ENCODE peak calls at places on chromosomes 16 and 17, in four cellular contexts. B is AG04450, L is kidney epithelial cell, S is tibial artery. F is an unnamed sample.

GRCh38 chr17:21186399-21187187 is 27.4 kb downstream of the TMEM11 start:
- DNase-seq in L (no peak), S (no peak), B (no peak), F (no peak)

GRCh38 chr17:8857919-8858318 is 9.6 kb downstream of the PIK3R6 start:
- DNase-seq in L (peak), S (no peak), B (no peak), F (peak)

GRCh38 chr16:50553182-50553710 is 5.0 kb downstream of the NKD1 start:
- DNase-seq in B (no peak), S (no peak), L (no peak), F (no peak)

GRCh38 chr17:82442643-82443464 is 7.7 kb downstream of the CYBC1 start:
- DNase-seq in S (no peak), L (no peak), B (no peak), F (no peak)

GRCh38 chr17:77602062-77602746 is 356.3 kb upstream of the TNRC6C start:
- DNase-seq in L (no peak), B (no peak), S (peak), F (peak)

GRCh38 chr16:59633996-59634579 is 900.0 kb upstream of the GOT2 start:
- DNase-seq in S (no peak), B (peak), L (no peak), F (peak)

GRCh38 chr16:79146-80054 is 1.4 kb downstream of the MPG start:
- DNase-seq in S (no peak), L (no peak), B (no peak), F (no peak)

GRCh38 chr16:52572656-52573055 is 25.7 kb upstream of the TOX3 start:
- DNase-seq in S (no peak), B (no peak), L (no peak), F (no peak)

GRCh38 chr17:64200080-64201042 is 62.7 kb downstream of the TEX2 start:
- DNase-seq in S (no peak), B (no peak), L (no peak), F (no peak)

GRCh38 chr17:48567209-48567608 is 10.9 kb downstream of the HOXB4 start:
- DNase-seq in S (no peak), L (no peak), B (no peak), F (no peak)

GRCh38 chr17:2416010-2416734 is 15.3 kb upstream of the MNT start:
- DNase-seq in S (peak), B (no peak), L (no peak), F (peak)

GRCh38 chr17:1422907-1423306 is 22.9 kb upstream of the YWHAE start:
- DNase-seq in S (peak), L (peak), B (peak), F (peak)

GRCh38 chr16:78278047-78278446 is 178.6 kb downstream of the WWOX start:
- DNase-seq in S (no peak), B (no peak), L (no peak), F (no peak)

GRCh38 chr17:76131692-76132573 is 9.1 kb downstream of the FOXJ1 start:
- DNase-seq in B (no peak), L (no peak), S (no peak), F (no peak)

GRCh38 chr17:29012535-29012934 is 6.7 kb upstream of the SEZ6 start:
- DNase-seq in L (no peak), B (no peak), S (no peak), F (no peak)

GRCh38 chr16:4366016-4366415 is 5.6 kb upstream of the VASN start:
- DNase-seq in L (no peak), B (no peak), S (no peak), F (no peak)

GRCh38 chr17:64773836-64774761 is 112.0 kb upstream of the SMURF2 start:
- DNase-seq in S (no peak), B (peak), L (no peak), F (peak)

GRCh38 chr17:74759941-74760340 is 11.5 kb downstream of the NHERF1 start:
- DNase-seq in S (no peak), L (no peak), B (no peak), F (no peak)

GRCh38 chr17:34620458-34620857 is 41.1 kb downstream of the TMEM132E start:
- DNase-seq in S (no peak), L (no peak), B (no peak), F (no peak)

GRCh38 chr17:37490022-37490587 is 414 bp downstream of the DUSP14 start:
- DNase-seq in L (no peak), B (no peak), S (peak), F (no peak)

GRCh38 chr17:48734328-48735056 is 5.9 kb upstream of the HOXB13 start:
- DNase-seq in S (no peak), B (no peak), L (no peak), F (no peak)

DNA sequence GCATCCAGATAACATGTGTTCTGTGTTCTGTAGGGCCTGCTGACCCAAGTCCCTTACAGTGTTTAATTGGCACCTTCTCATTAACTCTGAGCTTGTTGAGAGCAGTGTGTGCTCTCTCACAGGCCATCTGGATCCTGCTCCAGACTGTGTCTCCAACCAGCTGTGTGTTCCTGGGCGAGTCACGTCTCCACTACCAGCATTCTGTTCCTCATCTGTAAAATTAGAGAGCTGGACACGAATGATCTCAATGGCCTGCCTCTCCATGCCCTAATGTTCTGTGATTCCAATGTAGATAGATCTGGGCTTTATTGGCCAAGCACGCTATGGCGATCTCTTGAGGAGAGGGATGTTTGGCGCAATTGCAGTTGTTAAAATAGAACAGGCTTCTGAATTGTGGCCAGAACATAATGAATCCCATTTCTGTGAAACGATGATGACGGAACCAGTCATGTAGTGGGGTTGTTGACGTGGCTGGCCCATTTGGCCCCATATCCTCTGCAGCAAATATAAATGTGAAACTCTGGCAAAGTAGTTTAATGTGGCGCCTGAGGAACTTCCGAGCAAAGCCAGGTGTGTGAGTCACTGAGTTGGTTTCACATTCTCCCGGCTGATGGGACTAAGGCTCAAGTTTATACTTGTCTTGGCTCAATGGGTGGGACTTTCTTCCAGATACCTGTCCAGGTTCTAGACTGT is 22.2 kb downstream of the TBX4 start:
- DNase-seq in B (no peak), L (no peak), S (no peak), F (peak)
- H3K4me3 ChIP-seq in B (no peak), L (no peak), S (no peak), F (no peak)

GRCh38 chr16:57694556-57695377 is at the start of gene DRC7:
- DNase-seq in S (peak), L (peak), B (no peak), F (no peak)
- H3K4me3 ChIP-seq in S (no peak), L (peak), B (no peak), F (no peak)

GRCh38 chr17:58327363-58328194 is 1.0 kb downstream of the TSPOAP1 start:
- DNase-seq in B (no peak), S (no peak), L (no peak), F (no peak)
- H3K4me3 ChIP-seq in B (no peak), S (no peak), L (no peak), F (no peak)

DNA sequence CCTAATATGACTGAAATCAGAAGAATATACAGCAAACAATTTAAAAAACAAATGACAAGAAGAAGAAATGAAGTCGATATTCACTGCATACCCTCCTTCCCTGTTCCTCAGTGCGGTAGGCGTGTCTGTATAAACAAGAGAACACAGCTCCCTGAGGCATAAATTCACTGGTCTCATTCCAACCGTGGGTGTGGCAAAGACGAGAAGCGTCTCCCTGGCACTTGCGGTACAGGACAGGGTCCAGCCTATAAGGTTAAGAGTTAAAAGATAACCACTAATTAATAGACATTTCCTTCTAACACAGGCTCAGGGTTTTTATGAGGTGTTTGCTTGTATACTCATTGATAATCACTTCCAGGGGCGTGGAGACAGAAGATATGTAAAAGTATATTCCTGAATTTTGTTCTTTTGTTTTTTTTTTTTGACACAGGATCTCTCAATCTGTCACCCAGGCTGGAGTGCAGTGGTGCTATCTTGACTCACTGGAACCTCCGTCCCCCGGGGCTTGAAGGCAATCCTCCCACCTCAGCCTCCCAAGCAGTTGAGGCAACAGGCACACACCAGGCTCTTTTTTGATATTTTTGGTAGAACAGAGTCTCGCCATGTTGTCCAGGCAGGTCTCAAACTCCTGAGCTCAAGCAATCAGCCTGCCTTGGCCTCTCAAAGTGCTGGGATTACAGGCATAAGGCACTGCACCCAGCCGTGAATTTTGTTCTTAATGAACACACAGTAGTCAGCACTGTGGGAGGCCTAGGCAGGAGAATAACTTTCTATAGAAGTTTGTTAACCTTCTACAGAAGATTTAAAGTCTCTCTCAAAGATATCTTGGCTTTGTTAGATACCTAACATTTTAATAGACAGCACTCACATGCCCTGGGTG is 59.1 kb upstream of the CLEC18B start:
- DNase-seq in L (peak), B (no peak), S (peak), F (no peak)
- H3K4me3 ChIP-seq in L (no peak), B (no peak), S (no peak), F (no peak)

DNA sequence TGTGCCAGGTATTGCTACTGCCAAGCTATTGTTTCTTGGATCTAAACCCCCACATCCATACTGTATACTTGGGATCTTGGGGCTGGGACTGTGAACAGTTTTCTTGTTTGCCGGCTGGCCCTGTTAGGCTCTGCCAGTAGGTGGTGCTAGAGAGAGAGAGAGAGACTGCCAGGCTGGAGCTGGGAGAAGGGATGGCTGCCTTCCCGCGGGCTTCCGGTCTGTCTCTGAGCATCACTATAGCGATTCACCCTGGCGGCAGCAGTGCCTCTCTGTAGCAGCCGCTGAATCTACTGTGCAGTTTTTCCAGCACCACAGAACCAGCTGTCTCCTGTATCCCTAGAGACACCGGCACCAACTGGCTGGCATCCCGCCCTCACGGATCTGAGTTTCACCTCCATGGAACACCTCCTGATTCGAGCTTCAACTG is 201.2 kb downstream of the UTP18 start:
- DNase-seq in S (peak), L (no peak), B (peak), F (peak)
- H3K4me3 ChIP-seq in S (no peak), L (no peak), B (no peak), F (no peak)

GRCh38 chr16:2459647-2460390 is at the start of gene TEDC2:
- DNase-seq in S (peak), L (peak), B (peak), F (peak)

GRCh38 chr16:2462031-2462866 is 2.3 kb downstream of the TEDC2 start:
- DNase-seq in L (no peak), S (no peak), B (no peak), F (no peak)

GRCh38 chr16:2458887-2459646 is 842 bp upstream of the TEDC2 start:
- DNase-seq in B (no peak), S (no peak), L (no peak), F (no peak)

GRCh38 chr16:2460391-2460713 is 443 bp downstream of the TEDC2 start:
- DNase-seq in S (no peak), L (no peak), B (no peak), F (no peak)

GRCh38 chr16:2460916-2461315 is 1.0 kb downstream of the TEDC2 start:
- DNase-seq in B (no peak), S (no peak), L (no peak), F (no peak)
- H3K4me3 ChIP-seq in B (peak), S (no peak), L (no peak), F (peak)

GRCh38 chr16:53664724-53665345 is 38.8 kb downstream of the RPGRIP1L start:
- DNase-seq in L (no peak), B (peak), S (peak), F (peak)
- H3K4me3 ChIP-seq in L (no peak), B (no peak), S (peak), F (no peak)

DNA sequence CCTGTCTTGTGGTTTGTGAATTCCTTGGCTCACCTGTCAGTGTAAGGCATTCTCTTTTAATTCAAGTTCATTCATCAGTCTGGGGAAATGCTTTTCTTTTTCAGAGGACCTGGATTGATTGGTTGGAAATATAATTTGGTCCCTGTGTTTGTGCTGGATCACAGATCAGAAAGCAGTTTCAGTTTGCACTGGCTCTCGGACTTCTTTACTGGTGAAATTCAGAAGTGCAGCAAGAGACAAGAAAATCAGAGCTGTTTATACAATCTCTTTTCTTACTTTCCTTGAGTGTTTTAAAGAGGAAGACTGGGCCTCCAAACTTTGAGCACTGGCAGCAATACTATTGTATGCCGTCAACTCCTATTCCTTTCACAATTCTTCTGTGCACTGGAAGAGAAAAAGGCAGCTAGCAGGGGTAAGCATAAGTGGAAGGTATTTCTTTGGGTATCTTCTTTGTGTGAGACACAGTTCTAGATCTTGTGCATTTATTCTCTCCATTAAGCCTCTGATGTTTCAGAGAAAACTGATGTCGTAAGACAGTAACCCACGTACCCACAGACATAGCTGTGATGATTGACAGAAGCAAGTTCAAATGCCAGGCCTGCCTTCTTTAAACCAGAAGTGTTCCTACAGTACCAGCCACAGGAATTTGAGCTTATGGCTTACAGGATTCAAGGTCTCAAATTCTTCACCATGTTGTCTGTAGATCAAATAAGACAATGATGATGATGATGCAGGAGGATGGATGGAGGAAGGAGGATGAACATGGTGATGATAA is 161.6 kb upstream of the KCNJ16 start:
- DNase-seq in B (no peak), L (no peak), S (no peak), F (no peak)
- H3K4me3 ChIP-seq in B (peak), L (no peak), S (peak), F (no peak)